ENCODE peak calls at places on chromosomes 7 and 10, in seven cellular contexts. C is heart left ventricle, A is GM12865, F is Panc1, W is mesendoderm, G is psoas muscle, I is colonic mucosa. U is an unnamed sample.

GRCh38 chr7:91098566-91098965 is 165.7 kb upstream of the FZD1 start:
- DNase-seq in I (no peak), C (no peak), F (no peak), G (no peak), A (no peak), W (no peak), U (no peak)

GRCh38 chr10:60238408-60239100 is 151.1 kb downstream of the ANK3 start:
- DNase-seq in I (no peak), W (peak; percentile 71), C (peak; percentile 10), F (peak; percentile 15), G (no peak), A (peak; percentile 60), U (no peak)

GRCh38 chr7:17402628-17403278 is 104.3 kb downstream of the AHR start:
- DNase-seq in I (no peak), F (no peak), A (peak; percentile 89), W (no peak), C (no peak), G (no peak), U (no peak)

GRCh38 chr10:131915990-131916766 is 15.4 kb downstream of the PPP2R2D start:
- DNase-seq in F (no peak), C (no peak), I (no peak), A (no peak), G (no peak), W (peak; percentile 48), U (no peak)

GRCh38 chr7:115005241-115005640 is 83.3 kb downstream of the MDFIC start:
- DNase-seq in G (no peak), I (no peak), F (no peak), W (no peak), C (no peak), A (no peak), U (no peak)

GRCh38 chr10:114279886-114280644 is 41.0 kb downstream of the VWA2 start:
- DNase-seq in F (no peak), W (no peak), G (no peak), A (no peak), I (no peak), C (no peak), U (no peak)

GRCh38 chr10:86167101-86167761 is 199.4 kb downstream of the GRID1 start:
- DNase-seq in I (no peak), G (no peak), C (no peak), F (no peak), A (no peak), W (no peak), U (no peak)

GRCh38 chr10:69958232-69958902 is 94.3 kb upstream of the MACROH2A2 start:
- DNase-seq in F (peak; percentile 33), A (peak; percentile 61), G (no peak), W (peak; percentile 88), C (no peak), I (peak; percentile 39), U (no peak)

GRCh38 chr7:108526768-108527017 is 758 bp upstream of the PNPLA8 start:
- DNase-seq in G (no peak), W (no peak), C (no peak), A (no peak), I (no peak), F (no peak), U (no peak)

GRCh38 chr7:127782075-127782474 is 130.1 kb downstream of the SND1 start:
- DNase-seq in C (no peak), A (no peak), F (no peak), W (peak; percentile 43), G (no peak), I (no peak), U (no peak)

DNA sequence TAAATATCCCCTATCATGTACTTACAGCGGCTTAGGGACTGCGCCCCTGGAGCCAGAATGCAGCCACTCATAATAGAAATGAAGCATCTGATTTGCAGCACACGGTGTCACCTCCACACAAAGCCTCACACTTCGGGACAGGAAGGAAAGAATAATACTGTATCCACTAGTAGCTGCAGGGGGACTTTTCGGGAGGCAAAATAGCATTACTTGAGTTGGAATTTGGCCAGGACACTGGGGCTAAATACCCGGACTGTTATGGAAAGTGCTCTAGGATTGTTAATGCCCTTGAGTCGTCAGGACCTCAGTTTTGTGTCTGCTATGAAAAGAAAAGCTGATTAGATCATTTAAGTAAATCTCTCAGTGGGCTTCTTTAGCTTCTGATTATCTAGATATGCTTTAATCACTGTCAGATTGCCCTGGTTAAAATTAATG is 172.8 kb upstream of the NEBL start:
- DNase-seq in G (no peak), A (no peak), W (peak; percentile 31), I (no peak), F (no peak), C (no peak), U (no peak)
- H3K4me3 ChIP-seq in G (no peak overlapping the region), A (no peak overlapping the region), W (no peak overlapping the region), I (no peak overlapping the region), F (no peak overlapping the region), C (no peak overlapping the region), U (no peak overlapping the region)

GRCh38 chr7:131039836-131040235 is 287.8 kb upstream of the MKLN1 start:
- DNase-seq in I (no peak), F (no peak), G (no peak), C (no peak), A (no peak), W (no peak), U (no peak)

GRCh38 chr7:131042269-131043160 is 285.2 kb upstream of the MKLN1 start:
- DNase-seq in C (no peak), W (peak; percentile 23), A (no peak), G (no peak), F (no peak), I (no peak), U (no peak)

GRCh38 chr7:131038153-131038552 is 289.5 kb upstream of the MKLN1 start:
- DNase-seq in C (no peak), I (no peak), G (no peak), W (no peak), F (no peak), A (no peak), U (no peak)

GRCh38 chr7:131040467-131040932 is 287.2 kb upstream of the MKLN1 start:
- DNase-seq in W (peak; percentile 68), I (peak; percentile 87), G (no peak), A (peak; percentile 82), C (peak; percentile 53), F (peak; percentile 74), U (peak; percentile 52)

DNA sequence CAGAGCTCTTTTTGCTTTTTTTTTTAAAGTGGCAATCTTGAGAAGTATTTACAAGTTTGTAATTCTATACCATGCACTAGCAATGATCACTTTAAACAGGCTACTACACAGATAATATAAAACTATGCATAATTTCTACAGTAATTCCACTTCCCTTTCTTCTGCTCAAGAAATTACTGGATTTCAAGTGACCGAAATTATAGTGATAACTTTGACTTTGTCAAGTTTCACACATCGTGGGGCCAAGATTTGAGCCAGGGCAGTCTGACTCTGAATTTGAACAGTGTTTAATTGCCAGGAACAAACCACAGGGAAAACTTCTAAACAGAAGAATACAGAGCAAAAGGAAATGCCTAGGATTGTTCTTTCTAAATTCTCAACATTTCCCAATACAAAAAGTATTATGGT is 288.3 kb upstream of the MKLN1 start:
- DNase-seq in I (no peak), F (no peak), A (no peak), W (no peak), G (no peak), C (no peak), U (no peak)
- H3K4me3 ChIP-seq in I (no peak overlapping the region), F (no peak overlapping the region), A (no peak overlapping the region), W (no peak overlapping the region), G (no peak overlapping the region), C (no peak overlapping the region), U (no peak overlapping the region)

DNA sequence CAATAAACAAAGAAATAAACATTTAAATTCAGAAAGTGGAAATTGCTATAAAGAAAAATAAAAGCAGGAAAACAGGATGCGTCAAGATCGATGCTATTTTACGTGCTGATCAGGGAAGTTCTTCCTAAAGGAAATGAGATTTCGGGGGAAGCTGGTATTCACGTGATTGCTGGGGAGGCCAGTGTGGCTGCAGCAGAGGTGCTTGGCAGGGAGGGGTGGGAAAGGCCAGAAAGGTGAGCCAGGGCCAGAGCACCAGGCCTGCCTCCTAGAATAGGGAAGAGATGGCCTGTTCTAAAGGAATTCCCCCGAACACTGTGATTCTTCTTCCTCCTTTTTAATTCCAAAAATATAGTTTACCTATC is 923 bp upstream of the CREB3L2 start:
- DNase-seq in F (no peak), W (peak; percentile 66), I (no peak), A (no peak), C (no peak), G (no peak), U (no peak)
- H3K4me3 ChIP-seq in F (peak overlapping the region; percentile 83), W (no peak overlapping the region), I (no peak overlapping the region), A (no peak overlapping the region), C (peak overlapping the region; percentile 81), G (peak overlapping the region; percentile 93), U (peak overlapping the region; percentile 38)

DNA sequence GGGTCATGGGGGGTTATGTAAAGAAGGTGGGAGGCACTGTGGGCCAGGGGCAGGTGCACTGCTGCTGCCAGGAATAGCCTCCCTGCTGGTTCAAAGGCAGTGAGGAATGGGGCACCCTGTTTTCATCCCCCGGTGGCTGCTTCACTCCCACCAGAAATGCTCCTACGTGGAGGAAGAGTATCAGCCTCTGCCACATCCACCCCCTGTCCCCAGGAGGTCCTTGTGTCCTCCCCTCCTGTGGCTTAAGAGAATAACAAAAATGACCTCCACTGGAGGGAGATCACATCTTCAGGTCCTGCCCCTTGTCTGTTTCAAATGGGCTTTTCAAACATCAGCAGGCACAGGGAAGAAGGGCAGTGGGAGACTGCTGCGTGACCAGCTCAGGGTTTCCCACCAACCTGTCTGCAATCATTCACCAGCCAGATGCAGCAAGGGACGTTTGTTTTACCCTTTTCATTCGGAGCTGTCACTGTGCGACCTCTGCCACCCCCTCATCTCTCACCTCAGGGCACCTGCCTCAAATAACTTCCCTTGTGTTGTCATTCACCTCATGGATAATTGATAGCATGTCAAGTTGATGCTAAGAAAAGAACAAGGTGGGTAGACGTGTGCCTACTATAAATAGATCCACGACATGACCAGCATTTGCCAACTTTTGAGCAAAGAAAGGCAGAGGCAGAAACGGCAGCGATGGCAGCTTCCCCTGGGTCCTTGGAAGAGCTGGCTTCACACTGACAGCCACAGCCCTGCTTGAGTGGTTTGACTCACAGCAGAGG is 92.5 kb downstream of the DGKI start:
- DNase-seq in W (peak; percentile 21), G (no peak), A (peak; percentile 22), I (no peak), C (no peak), F (no peak), U (no peak)
- H3K4me3 ChIP-seq in W (no peak overlapping the region), G (no peak overlapping the region), A (no peak overlapping the region), I (no peak overlapping the region), C (no peak overlapping the region), F (no peak overlapping the region), U (no peak overlapping the region)

GRCh38 chr10:133329401-133330202 is 7.1 kb downstream of the CALY start:
- DNase-seq in I (peak; percentile 86), W (peak; percentile 87), F (no peak), C (peak; percentile 78), G (peak; percentile 83), A (peak; percentile 86), U (peak; percentile 72)
- H3K4me3 ChIP-seq in I (peak overlapping the region; percentile 39), W (no peak overlapping the region), F (peak overlapping the region; percentile 12), C (peak overlapping the region; percentile 30), G (peak overlapping the region; percentile 43), A (no peak overlapping the region), U (no peak overlapping the region)

U was measured in naive thymus-derived CD4-positive, alpha-beta T cell.